ENCODE peak calls at places on chromosomes 4 and X, in six cellular contexts. I, K, C, E, G and J are unnamed samples.

GRCh38 chr4:70236125-70236524 is 6.3 kb upstream of the CSN3 start:
- DNase-seq in I (no peak), G (no peak), K (no peak), C (no peak), E (no peak), J (no peak)

GRCh38 chr4:91256043-91256442 is 1047.7 kb upstream of the GRID2 start:
- DNase-seq in I (no peak), G (no peak), C (no peak), E (no peak), K (no peak), J (no peak)

GRCh38 chrX:15170927-15171326 is 99.0 kb downstream of the ASB9 start:
- DNase-seq in E (no peak), K (no peak), G (no peak), I (no peak), C (no peak), J (no peak)

GRCh38 chrX:49184294-49185061 is 1.7 kb downstream of the PRICKLE3 start:
- DNase-seq in C (peak; percentile 92), K (peak; percentile 96), E (peak; percentile 96), I (no peak), G (peak; percentile 93), J (peak; percentile 96)

GRCh38 chr4:97720869-97721432 is 422.3 kb downstream of the STPG2 start:
- DNase-seq in K (peak; percentile 65), G (no peak), E (no peak), C (no peak), I (no peak), J (peak; percentile 19)

GRCh38 chr4:74933562-74934015 is 673 bp downstream of the PARM1 start:
- DNase-seq in G (peak; percentile 28), I (no peak), E (peak; percentile 66), K (no peak), C (peak; percentile 49), J (peak; percentile 58)

GRCh38 chrX:21940356-21940829 is at the start of gene SMS:
- DNase-seq in C (peak; percentile 83), I (peak; percentile 69), K (peak; percentile 81), E (peak; percentile 92), G (peak; percentile 77), J (peak; percentile 94)

GRCh38 chr4:126047114-126047513 is 732.4 kb downstream of the FAT4 start:
- DNase-seq in C (no peak), G (no peak), K (no peak), E (no peak), I (no peak), J (no peak)

GRCh38 chrX:74537011-74537390 is 77.4 kb downstream of the RLIM start:
- DNase-seq in I (peak; percentile 29), E (peak; percentile 71), C (no peak), K (no peak), G (no peak), J (peak; percentile 75)

GRCh38 chr4:103306870-103307345 is 108.8 kb upstream of the CENPE start:
- DNase-seq in E (peak; percentile 82), C (peak; percentile 40), K (peak; percentile 3), I (no peak), G (peak; percentile 63), J (no peak)

GRCh38 chr4:22434895-22435294 is 81.0 kb downstream of the ADGRA3 start:
- DNase-seq in C (no peak), E (peak; percentile 46), K (peak; percentile 48), I (peak; percentile 76), G (peak; percentile 35), J (peak; percentile 31)

GRCh38 chr4:140300271-140300970 is 73.0 kb upstream of the SCOC start:
- DNase-seq in E (no peak), G (no peak), C (no peak), I (no peak), K (peak; percentile 67), J (peak; percentile 38)

GRCh38 chrX:123964155-123964554 is 2.6 kb downstream of the STAG2 start:
- DNase-seq in K (peak; percentile 17), E (no peak), I (no peak), G (no peak), C (no peak), J (no peak)
- H3K27ac ChIP-seq in K (peak overlapping the region; percentile 96), E (no peak overlapping the region), I (peak overlapping the region; percentile 96), G (peak overlapping the region; percentile 98), C (peak overlapping the region; percentile 94), J (peak overlapping the region; percentile 28)

GRCh38 chr4:8281519-8282133 is 12.1 kb downstream of the HTRA3 start:
- DNase-seq in K (no peak), I (no peak), E (peak; percentile 96), G (no peak), C (peak; percentile 59), J (peak; percentile 91)
- H3K27ac ChIP-seq in K (no peak overlapping the region), I (no peak overlapping the region), E (no peak overlapping the region), G (peak overlapping the region; percentile 22), C (no peak overlapping the region), J (no peak overlapping the region)

GRCh38 chr4:40378619-40379018 is 43.5 kb downstream of the CHRNA9 start:
- DNase-seq in C (no peak), G (no peak), I (no peak), K (no peak), E (no peak), J (no peak)

GRCh38 chr4:40379248-40379647 is 44.1 kb downstream of the CHRNA9 start:
- DNase-seq in I (no peak), E (no peak), C (no peak), G (no peak), K (no peak), J (no peak)

GRCh38 chr4:40375620-40376019 is 40.5 kb downstream of the CHRNA9 start:
- DNase-seq in I (no peak), G (no peak), E (no peak), C (no peak), K (no peak), J (no peak)

GRCh38 chr4:40375090-40375489 is 40.0 kb downstream of the CHRNA9 start:
- DNase-seq in I (no peak), C (no peak), E (no peak), K (no peak), G (no peak), J (no peak)

DNA sequence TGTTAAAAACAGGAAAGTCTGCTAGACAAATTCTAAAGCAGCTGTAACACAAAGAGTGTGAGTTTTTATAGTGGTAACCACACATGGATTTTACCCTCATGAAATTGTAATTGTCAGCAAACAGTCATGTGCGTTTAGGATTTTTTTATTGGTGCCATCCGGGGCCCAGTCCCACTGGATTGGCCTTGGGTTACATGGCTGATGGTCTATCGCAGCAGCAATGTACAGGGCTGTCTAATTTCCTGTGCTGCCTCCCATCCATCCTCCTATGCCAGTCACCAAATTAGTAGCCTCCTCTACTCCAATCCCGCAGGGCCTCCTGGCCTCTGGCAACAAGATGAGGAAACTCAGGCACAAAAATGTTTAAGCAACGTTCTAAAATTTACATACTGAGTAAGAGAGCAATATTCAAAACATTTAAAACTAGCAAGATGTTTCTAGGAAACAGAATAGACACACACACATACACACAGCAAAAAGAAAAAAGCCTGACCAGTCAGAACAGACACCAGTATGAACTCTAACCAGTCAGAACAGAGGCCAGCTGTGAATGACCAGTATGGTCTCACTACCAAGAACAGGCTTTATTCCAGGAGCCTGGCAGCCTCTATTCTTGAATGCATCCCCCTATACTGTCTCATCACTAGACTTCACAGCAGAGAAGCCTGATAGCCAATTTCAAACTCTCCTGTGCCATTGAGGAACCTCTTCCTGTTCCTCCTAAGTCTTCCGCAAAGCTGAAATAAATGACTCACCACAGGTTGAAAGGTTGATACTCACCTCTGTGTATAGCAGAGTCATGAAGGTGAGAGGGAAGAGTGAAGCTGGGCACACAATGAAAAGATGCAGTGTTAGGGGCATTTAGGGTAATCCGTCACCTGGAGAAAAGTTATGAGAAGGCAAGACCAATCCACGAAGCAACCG is 42.6 kb downstream of the CHRNA9 start:
- DNase-seq in I (no peak), C (no peak), G (no peak), K (no peak), E (no peak), J (no peak)
- H3K27ac ChIP-seq in I (no peak overlapping the region), C (no peak overlapping the region), G (no peak overlapping the region), K (no peak overlapping the region), E (no peak overlapping the region), J (no peak overlapping the region)

GRCh38 chr4:15912236-15912635 is 26.3 kb downstream of the FGFBP1 start:
- DNase-seq in K (peak; percentile 22), E (no peak), C (no peak), G (no peak), I (no peak), J (no peak)

GRCh38 chr4:15914736-15915135 is 23.8 kb downstream of the FGFBP1 start:
- DNase-seq in K (no peak), E (no peak), I (no peak), C (no peak), G (no peak), J (no peak)

GRCh38 chr4:15913631-15913970 is 24.9 kb downstream of the FGFBP1 start:
- DNase-seq in E (no peak), C (no peak), G (no peak), K (peak; percentile 94), I (no peak), J (peak; percentile 90)

GRCh38 chr4:15912961-15913630 is 25.4 kb downstream of the FGFBP1 start:
- DNase-seq in E (no peak), K (no peak), G (no peak), C (no peak), I (no peak), J (no peak)

GRCh38 chr4:15914291-15914690 is 24.2 kb downstream of the FGFBP1 start:
- DNase-seq in C (no peak), E (no peak), G (no peak), K (peak; percentile 51), I (no peak), J (no peak)
- H3K27ac ChIP-seq in C (no peak overlapping the region), E (no peak overlapping the region), G (no peak overlapping the region), K (peak overlapping the region; percentile 99), I (no peak overlapping the region), J (peak overlapping the region; percentile 50)

GRCh38 chr4:41142356-41142755 is 72.0 kb downstream of the APBB2 start:
- DNase-seq in K (no peak), G (peak; percentile 53), C (no peak), I (no peak), E (peak; percentile 83), J (no peak)
- H3K27ac ChIP-seq in K (no peak overlapping the region), G (peak overlapping the region; percentile 81), C (peak overlapping the region; percentile 82), I (no peak overlapping the region), E (peak overlapping the region; percentile 96), J (peak overlapping the region; percentile 91)

GRCh38 chr4:101126044-101126443 is 221.3 kb downstream of the PPP3CA start:
- DNase-seq in I (no peak), C (no peak), G (no peak), K (no peak), E (no peak), J (peak; percentile 79)
- H3K27ac ChIP-seq in I (no peak overlapping the region), C (no peak overlapping the region), G (no peak overlapping the region), K (no peak overlapping the region), E (no peak overlapping the region), J (peak overlapping the region; percentile 13)